ENCODE peak calls at places on chromosome 2, in nine cellular contexts. C is stomach, G is IMR-90, X is A549, D is uterus, V is sigmoid colon, F is Peyer's patch, Q is GM12891, J is breast epithelium. W is an unnamed sample.

GRCh38 chr2:73970850-73971471 is 13.7 kb upstream of the TET3 start:
- DNase-seq in F (peak; percentile 89), J (peak; percentile 49), C (peak; percentile 91), Q (no peak), V (peak; percentile 79), G (no peak), D (peak; percentile 59), X (no peak), W (no peak)

GRCh38 chr2:71796174-71796592 is 342.8 kb downstream of the DYSF start:
- DNase-seq in Q (no peak), X (no peak), G (peak; percentile 26), D (no peak), J (no peak), V (no peak), F (peak; percentile 15), C (no peak), W (peak; percentile 58)

GRCh38 chr2:238098854-238099708 is 1.1 kb upstream of the ESPNL start:
- DNase-seq in X (no peak), V (no peak), D (no peak), C (peak; percentile 23), F (peak; percentile 55), G (no peak), Q (no peak), J (no peak), W (no peak)

GRCh38 chr2:116761864-116762263 is 1052.6 kb upstream of the DDX18 start:
- DNase-seq in Q (no peak), X (no peak), F (no peak), D (no peak), C (no peak), V (no peak), J (no peak), G (no peak), W (no peak)

GRCh38 chr2:96685285-96685591 is 42.7 kb downstream of the FER1L5 start:
- DNase-seq in X (no peak), F (no peak), Q (no peak), G (no peak), J (no peak), D (no peak), C (no peak), V (no peak), W (no peak)

GRCh38 chr2:37631292-37631691 is 40.1 kb downstream of the CDC42EP3 start:
- DNase-seq in F (no peak), Q (no peak), G (no peak), C (no peak), X (no peak), D (no peak), V (no peak), J (no peak), W (no peak)

GRCh38 chr2:27420996-27421395 is 7.4 kb upstream of the NRBP1 start:
- DNase-seq in Q (no peak), G (no peak), D (no peak), X (no peak), J (no peak), F (no peak), C (no peak), V (no peak), W (no peak)

GRCh38 chr2:238425979-238426567 is 654 bp upstream of the ASB1 start:
- DNase-seq in D (no peak), V (no peak), G (peak; percentile 68), F (no peak), X (peak; percentile 54), J (no peak), C (peak; percentile 25), Q (no peak), W (peak; percentile 88)

GRCh38 chr2:118523761-118524160 is 323.7 kb downstream of the EN1 start:
- DNase-seq in D (no peak), X (no peak), Q (no peak), G (no peak), F (no peak), J (no peak), V (no peak), C (no peak), W (no peak)

GRCh38 chr2:128477891-128478290 is 159.2 kb upstream of the HS6ST1 start:
- DNase-seq in Q (no peak), X (no peak), F (no peak), G (no peak), C (no peak), V (no peak), D (no peak), J (no peak), W (no peak)

GRCh38 chr2:212994976-212995375 is 156.4 kb downstream of the IKZF2 start:
- DNase-seq in X (no peak), C (no peak), Q (no peak), D (no peak), J (no peak), F (no peak), V (no peak), G (peak; percentile 40), W (no peak)

GRCh38 chr2:170411660-170412059 is 233.7 kb downstream of the MYO3B start:
- DNase-seq in G (no peak), F (no peak), D (no peak), X (no peak), C (no peak), V (no peak), Q (no peak), J (no peak), W (no peak)

GRCh38 chr2:208254871-208255556 is at the start of gene IDH1:
- DNase-seq in X (peak; percentile 85), C (peak; percentile 98), D (peak; percentile 96), F (peak; percentile 99), V (peak; percentile 97), J (peak; percentile 92), G (peak; percentile 89), Q (peak; percentile 73), W (peak; percentile 79)

GRCh38 chr2:141468746-141469145 is 662.1 kb downstream of the LRP1B start:
- DNase-seq in D (no peak), V (no peak), Q (no peak), C (no peak), F (no peak), X (no peak), J (no peak), G (no peak), W (no peak)

GRCh38 chr2:113164930-113165585 is 8.7 kb upstream of the PSD4 start:
- DNase-seq in G (no peak), J (no peak), F (peak; percentile 78), X (no peak), D (no peak), C (no peak), Q (no peak), V (no peak), W (no peak)

GRCh38 chr2:120845281-120845680 is 109.6 kb downstream of the GLI2 start:
- DNase-seq in G (peak; percentile 13), Q (no peak), C (no peak), F (no peak), D (peak; percentile 44), X (no peak), V (peak; percentile 88), J (peak; percentile 44), W (no peak)

GRCh38 chr2:200810252-200810650 is 1.5 kb upstream of the BZW1 start:
- DNase-seq in G (peak; percentile 93), X (peak; percentile 9), Q (no peak), F (no peak), D (no peak), J (no peak), V (no peak), C (peak; percentile 56), W (no peak)

GRCh38 chr2:230660294-230661060 is 52.2 kb upstream of the CAB39 start:
- DNase-seq in V (peak; percentile 75), G (no peak), D (peak; percentile 19), F (peak; percentile 87), X (no peak), Q (no peak), J (peak; percentile 23), C (peak; percentile 46), W (no peak)

GRCh38 chr2:29113891-29114321 is 1.3 kb upstream of the CLIP4 start:
- DNase-seq in Q (no peak), F (peak; percentile 67), C (peak; percentile 46), X (peak; percentile 35), G (peak; percentile 73), D (peak; percentile 18), J (peak; percentile 55), V (peak; percentile 77), W (peak; percentile 53)

GRCh38 chr2:29113027-29113686 is 2.1 kb upstream of the CLIP4 start:
- DNase-seq in Q (no peak), X (no peak), D (no peak), J (no peak), V (no peak), G (peak; percentile 76), F (no peak), C (no peak), W (peak; percentile 21)

GRCh38 chr2:29114514-29114840 is 738 bp upstream of the CLIP4 start:
- DNase-seq in J (peak; percentile 44), X (no peak), D (no peak), G (no peak), Q (no peak), V (no peak), C (no peak), F (no peak), W (no peak)

GRCh38 chr2:29115797-29116781 is 874 bp downstream of the CLIP4 start:
- DNase-seq in D (peak; percentile 76), Q (no peak), X (peak; percentile 60), G (peak; percentile 85), V (peak; percentile 89), J (peak; percentile 68), F (peak; percentile 89), C (peak; percentile 58), W (peak; percentile 69)

GRCh38 chr2:29114841-29115609 is at the start of gene CLIP4:
- DNase-seq in F (peak; percentile 73), J (peak; percentile 64), D (peak; percentile 40), Q (peak; percentile 62), G (peak; percentile 51), V (peak; percentile 78), C (peak; percentile 34), X (peak; percentile 38), W (peak; percentile 42)
- TF ChIP-seq POLR2A in F (no peak), J (peak; percentile 19), D (peak; percentile 61), Q (no peak), G (peak; percentile 54), V (no peak), C (no peak), X (peak; percentile 58), W (peak; percentile 65)

GRCh38 chr2:224248944-224249371 is 152.9 kb downstream of the FAM124B start:
- DNase-seq in D (no peak), X (no peak), G (peak; percentile 20), Q (no peak), C (no peak), F (no peak), V (no peak), J (no peak), W (no peak)
- TF ChIP-seq POLR2A in D (no peak), X (no peak), G (no peak), Q (no peak), C (no peak), F (no peak), V (no peak), J (no peak), W (no peak)

DNA sequence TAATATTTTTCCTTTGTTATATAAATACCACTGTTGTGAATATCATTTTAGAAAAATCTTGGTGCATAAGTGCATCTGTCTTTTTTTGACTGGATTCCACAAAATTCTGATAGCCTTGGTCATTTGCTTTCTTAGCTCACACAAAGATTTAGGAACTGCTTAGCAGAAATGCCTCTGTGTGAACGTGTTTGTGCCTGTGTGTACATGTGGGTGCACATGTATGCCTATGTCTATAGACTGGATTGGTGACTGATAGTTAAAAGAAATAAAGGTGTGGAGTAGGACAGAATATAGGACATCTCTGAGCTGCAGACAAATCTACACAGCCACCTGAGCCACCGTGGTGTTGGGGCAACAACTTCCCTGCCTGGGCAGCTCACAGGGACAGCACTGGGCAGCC is 93.8 kb downstream of the TSN start:
- DNase-seq in Q (no peak), V (no peak), X (no peak), F (no peak), C (no peak), J (no peak), G (no peak), D (no peak), W (no peak)
- TF ChIP-seq POLR2A in Q (no peak), V (no peak), X (no peak), F (no peak), C (no peak), J (no peak), G (no peak), D (no peak), W (no peak)

GRCh38 chr2:224945134-224945533 is 97.1 kb downstream of the DOCK10 start:
- DNase-seq in G (no peak), D (no peak), C (no peak), X (no peak), Q (no peak), J (no peak), V (no peak), F (no peak), W (no peak)
- TF ChIP-seq POLR2A in G (no peak), D (no peak), C (no peak), X (no peak), Q (no peak), J (no peak), V (no peak), F (no peak), W (no peak)